ENCODE peak calls at places on chromosome 17, in nine cellular contexts. P is spleen; G is cardiac muscle cell; V is CD8-positive, alpha-beta memory T cell; F is uterus; A is H7; O is H1; T is ascending aorta; J is upper lobe of right lung. Y is an unnamed sample.
A peak's percentile ranks its signal among the peaks of the same experiment; 100 is the strongest.

GRCh38 chr17:31733326-31733725 is 125.7 kb downstream of the COPRS start:
- DNase-seq in A (peak; percentile 35), V (no peak), F (no peak), J (no peak), G (no peak), P (no peak), O (no peak), T (no peak), Y (no peak)

GRCh38 chr17:69235338-69236058 is 6.9 kb upstream of the ABCA10 start:
- DNase-seq in F (peak; percentile 84), P (peak; percentile 83), G (peak; percentile 95), T (peak; percentile 22), J (peak; percentile 67), O (peak; percentile 91), V (peak; percentile 9), A (peak; percentile 35), Y (peak; percentile 93)

GRCh38 chr17:40316571-40317344 is 7.8 kb downstream of the RARA start:
- DNase-seq in T (no peak), A (peak; percentile 91), J (peak; percentile 85), P (peak; percentile 84), G (peak; percentile 81), O (peak; percentile 74), V (no peak), F (peak; percentile 83), Y (peak; percentile 49)

GRCh38 chr17:20300399-20301037 is 166.8 kb downstream of the LGALS9B start:
- DNase-seq in T (no peak), P (no peak), G (peak; percentile 78), O (no peak), J (no peak), F (peak; percentile 69), V (no peak), A (peak; percentile 31), Y (no peak)

GRCh38 chr17:7403043-7403901 is 625 bp downstream of the TMEM256 start:
- DNase-seq in T (no peak), G (no peak), V (peak; percentile 28), F (peak; percentile 71), O (peak; percentile 76), J (peak; percentile 73), A (peak; percentile 91), P (peak; percentile 84), Y (peak; percentile 61)

GRCh38 chr17:1643293-1643998 is 2.1 kb downstream of the SCARF1 start:
- DNase-seq in V (peak; percentile 67), F (no peak), O (peak; percentile 88), G (peak; percentile 23), P (peak; percentile 92), T (no peak), J (peak; percentile 92), A (peak; percentile 99), Y (peak; percentile 55)

GRCh38 chr17:67378444-67379250 is 1.6 kb downstream of the PITPNC1 start:
- DNase-seq in T (peak; percentile 13), V (peak; percentile 71), J (peak; percentile 89), O (peak; percentile 90), G (peak; percentile 81), P (peak; percentile 93), A (peak; percentile 95), F (peak; percentile 63), Y (peak; percentile 75)

GRCh38 chr17:72460711-72461110 is 339.9 kb downstream of the SOX9 start:
- DNase-seq in G (no peak), V (no peak), T (no peak), P (no peak), F (no peak), J (no peak), O (no peak), A (no peak), Y (no peak)

GRCh38 chr17:45234641-45235040 is 13.0 kb downstream of the FMNL1 start:
- DNase-seq in A (peak; percentile 94), J (no peak), T (no peak), V (no peak), F (no peak), G (no peak), P (peak; percentile 78), O (peak; percentile 73), Y (no peak)

GRCh38 chr17:78924481-78925151 is 571 bp downstream of the TIMP2 start:
- DNase-seq in T (no peak), G (peak; percentile 54), F (no peak), J (peak; percentile 72), O (peak; percentile 58), V (no peak), P (peak; percentile 85), A (peak; percentile 90), Y (no peak)

GRCh38 chr17:2123467-2124251 is 68.8 kb downstream of the HIC1 start:
- DNase-seq in P (no peak), A (peak; percentile 52), J (no peak), V (no peak), O (no peak), T (no peak), G (peak; percentile 48), F (no peak), Y (peak; percentile 40)

GRCh38 chr17:48047113-48047740 is 932 bp upstream of the NFE2L1 start:
- DNase-seq in A (no peak), T (no peak), G (no peak), P (peak; percentile 95), O (no peak), F (no peak), V (no peak), J (no peak), Y (no peak)

GRCh38 chr17:81999587-81999974 is 22.2 kb downstream of the ASPSCR1 start:
- DNase-seq in V (no peak), O (no peak), A (no peak), T (no peak), G (no peak), J (peak; percentile 85), P (no peak), F (no peak), Y (no peak)

GRCh38 chr17:26792486-26792885 is 501.4 kb upstream of the WSB1 start:
- DNase-seq in F (no peak), P (no peak), J (no peak), T (no peak), O (no peak), A (no peak), V (no peak), G (peak; percentile 9), Y (no peak)

GRCh38 chr17:17025621-17026020 is 16.6 kb upstream of the MPRIP start:
- DNase-seq in J (no peak), O (no peak), T (no peak), F (no peak), P (no peak), V (no peak), G (no peak), A (no peak), Y (no peak)

GRCh38 chr17:15388356-15389046 is 47.1 kb upstream of the TEKT3 start:
- DNase-seq in G (no peak), P (no peak), A (no peak), O (no peak), V (no peak), T (no peak), J (no peak), F (no peak), Y (no peak)

GRCh38 chr17:27315796-27316465 is 22.0 kb downstream of the WSB1 start:
- DNase-seq in F (no peak), O (no peak), V (no peak), A (no peak), T (no peak), G (no peak), J (no peak), P (no peak), Y (no peak)

GRCh38 chr17:82429824-82430223 is 11.4 kb upstream of the OGFOD3 start:
- DNase-seq in P (no peak), A (peak; percentile 16), J (no peak), V (no peak), O (no peak), F (no peak), G (no peak), T (no peak), Y (no peak)

GRCh38 chr17:74513987-74514631 is 17.2 kb downstream of the CD300LB start:
- DNase-seq in T (no peak), A (no peak), J (no peak), G (peak; percentile 52), V (peak; percentile 47), O (peak; percentile 61), P (no peak), F (no peak), Y (no peak)

GRCh38 chr17:44900894-44901293 is 1.6 kb upstream of the EFTUD2 start:
- DNase-seq in T (no peak), G (peak; percentile 95), V (no peak), A (no peak), F (peak; percentile 63), O (no peak), P (no peak), J (no peak), Y (peak; percentile 90)

DNA sequence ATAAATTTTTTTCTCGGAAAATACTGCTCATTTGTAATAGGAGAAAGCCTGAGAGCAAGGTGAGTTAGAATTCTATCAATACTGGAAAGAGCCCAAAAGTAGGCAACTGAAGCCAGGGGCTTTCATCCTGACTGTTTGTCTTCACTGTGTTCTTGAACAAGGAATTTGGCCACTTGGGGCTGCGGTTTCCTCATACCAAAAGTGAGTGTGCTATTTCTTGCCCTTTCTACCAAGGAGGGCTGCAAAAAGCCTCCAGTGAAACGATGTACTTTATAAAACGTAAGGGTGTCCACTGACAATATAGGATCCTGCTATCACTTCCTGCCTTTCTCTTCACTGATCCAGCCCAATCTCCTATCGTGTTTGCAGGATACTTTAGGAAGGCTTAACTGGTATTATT is 219.5 kb upstream of the NOG start:
- DNase-seq in P (no peak), F (no peak), V (no peak), T (no peak), J (no peak), O (no peak), G (no peak), A (peak; percentile 6), Y (no peak)
- H3K36me3 ChIP-seq in P (no peaks in the 10 kb centered on the region), F (no peaks in the 10 kb centered on the region), V (no peaks in the 10 kb centered on the region), T (no peaks in the 10 kb centered on the region), J (no peaks in the 10 kb centered on the region), O (no peaks in the 10 kb centered on the region), G (no peaks in the 10 kb centered on the region), A (no peaks in the 10 kb centered on the region), Y (no peaks in the 10 kb centered on the region)

GRCh38 chr17:4786516-4786915 is 352 bp upstream of the VMO1 start:
- DNase-seq in G (peak; percentile 38), J (no peak), P (no peak), V (no peak), F (no peak), T (no peak), A (peak; percentile 55), O (no peak), Y (no peak)
- H3K36me3 ChIP-seq in G (no peaks in the 10 kb centered on the region), J (no peaks in the 10 kb centered on the region), P (no peaks in the 10 kb centered on the region), V (no peaks in the 10 kb centered on the region), F (no peaks in the 10 kb centered on the region), T (no peaks in the 10 kb centered on the region), A (no peaks in the 10 kb centered on the region), O (no peaks in the 10 kb centered on the region), Y (no peaks in the 10 kb centered on the region)

GRCh38 chr17:28878158-28878910 is 19.2 kb downstream of the FLOT2 start:
- DNase-seq in A (no peak), F (no peak), G (no peak), P (no peak), J (no peak), O (no peak), V (no peak), T (no peak), Y (no peak)
- H3K36me3 ChIP-seq in A (peaks cover 21% of the 10 kb centered on the region), F (no peaks in the 10 kb centered on the region), G (peaks cover 29% of the 10 kb centered on the region), P (peaks cover 54% of the 10 kb centered on the region), J (peaks cover 55% of the 10 kb centered on the region), O (peaks cover 9% of the 10 kb centered on the region), V (peaks cover 45% of the 10 kb centered on the region), T (peaks cover 57% of the 10 kb centered on the region), Y (no peaks in the 10 kb centered on the region)

DNA sequence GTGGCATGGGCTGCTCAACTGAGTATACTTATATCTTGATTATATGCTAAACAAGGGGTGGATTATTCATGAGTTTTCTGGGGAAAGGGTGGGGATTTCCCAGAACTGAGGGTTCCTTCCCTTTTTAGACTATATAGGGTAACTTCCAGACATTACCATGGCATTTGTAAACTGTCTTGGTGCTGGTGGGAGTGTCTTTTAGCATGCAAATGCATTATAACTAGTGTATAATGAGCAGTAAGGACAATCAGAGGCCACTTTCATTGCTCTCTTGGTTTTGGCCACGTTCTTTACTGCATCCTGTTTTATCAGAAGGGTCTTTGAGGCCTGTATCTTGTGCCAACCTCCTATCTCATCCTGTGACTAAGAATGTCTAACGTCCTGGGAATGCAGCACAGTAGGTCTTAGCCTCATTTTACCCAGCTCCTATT is 12.0 kb downstream of the PRR11 start:
- DNase-seq in T (no peak), F (no peak), G (peak; percentile 35), V (no peak), P (no peak), A (no peak), J (no peak), O (no peak), Y (no peak)
- H3K36me3 ChIP-seq in T (no peaks in the 10 kb centered on the region), F (no peaks in the 10 kb centered on the region), G (no peaks in the 10 kb centered on the region), V (no peaks in the 10 kb centered on the region), P (no peaks in the 10 kb centered on the region), A (peaks cover 3% of the 10 kb centered on the region), J (no peaks in the 10 kb centered on the region), O (peaks cover 3% of the 10 kb centered on the region), Y (no peaks in the 10 kb centered on the region)

Y was measured in adrenal gland.